ENCODE peak calls at places on chromosomes 16 and 17, in eight cellular contexts. A is colonic mucosa; P is brain microvascular endothelial cell; Y is tibial nerve; X is HCT116; J is gastrocnemius medialis; Q is aorta; R is effector memory CD4-positive, alpha-beta T cell. B is an unnamed sample.

GRCh38 chr17:44214896-44215295 is 4.6 kb downstream of the UBTF start:
- DNase-seq in P (no peak), Q (no peak), A (no peak), X (no peak), J (no peak), R (no peak), Y (no peak), B (no peak)

GRCh38 chr16:12449795-12450194 is 353.9 kb downstream of the CPPED1 start:
- DNase-seq in J (no peak), A (no peak), X (no peak), R (no peak), Q (no peak), P (peak; percentile 44), Y (no peak), B (no peak)

GRCh38 chr16:57683599-57684545 is 10.7 kb upstream of the DRC7 start:
- DNase-seq in X (no peak), Y (no peak), J (no peak), A (no peak), Q (no peak), R (no peak), P (no peak), B (no peak)

GRCh38 chr17:49717371-49717841 is 9.6 kb upstream of the SLC35B1 start:
- DNase-seq in J (peak; percentile 39), X (no peak), Q (no peak), A (no peak), R (no peak), Y (no peak), P (no peak), B (no peak)

GRCh38 chr17:17343896-17344506 is 40.8 kb downstream of the NT5M start:
- DNase-seq in R (no peak), Y (no peak), A (no peak), P (no peak), J (no peak), X (no peak), Q (peak; percentile 61), B (no peak)

GRCh38 chr17:21245703-21246102 is 7.5 kb downstream of the NATD1 start:
- DNase-seq in P (no peak), Y (no peak), R (no peak), A (no peak), J (peak; percentile 96), X (no peak), Q (no peak), B (no peak)

GRCh38 chr16:7997966-7998365 is 592.3 kb downstream of the TMEM114 start:
- DNase-seq in X (no peak), Q (no peak), R (no peak), A (no peak), J (no peak), Y (no peak), P (no peak), B (no peak)

GRCh38 chr17:7329360-7330098 is 394 bp upstream of the NEURL4 start:
- DNase-seq in A (peak; percentile 99), Y (peak; percentile 96), Q (peak; percentile 99), J (peak; percentile 99), X (peak; percentile 99), R (peak; percentile 90), P (peak; percentile 99), B (peak; percentile 98)

GRCh38 chr16:12262454-12263180 is 286.1 kb downstream of the SNX29 start:
- DNase-seq in R (no peak), X (no peak), P (no peak), Y (no peak), J (no peak), A (peak; percentile 73), Q (no peak), B (no peak)

GRCh38 chr17:33292184-33292980 is 713 bp downstream of the ASIC2 start:
- DNase-seq in Y (no peak), Q (peak; percentile 71), X (no peak), R (no peak), A (peak; percentile 62), P (no peak), J (no peak), B (no peak)

GRCh38 chr17:58319181-58320162 is 9.1 kb downstream of the TSPOAP1 start:
- DNase-seq in A (no peak), X (no peak), R (no peak), P (no peak), Y (no peak), J (no peak), Q (peak; percentile 51), B (no peak)

GRCh38 chr16:4515611-4516233 is 22.9 kb downstream of the CDIP1 start:
- DNase-seq in J (no peak), P (no peak), X (no peak), R (no peak), A (no peak), Y (no peak), Q (no peak), B (no peak)

GRCh38 chr16:11535494-11535893 is 51.2 kb downstream of the LITAF start:
- DNase-seq in P (no peak), Q (no peak), X (no peak), J (no peak), R (no peak), Y (no peak), A (no peak), B (no peak)

GRCh38 chr17:21689604-21690003 is 2.7 kb upstream of the KCNJ18 start:
- DNase-seq in X (peak; percentile 15), Q (peak; percentile 91), J (no peak), Y (no peak), P (peak; percentile 63), R (no peak), A (no peak), B (no peak)

GRCh38 chr17:40264458-40265185 is 23.1 kb upstream of the CDC6 start:
- DNase-seq in P (no peak), Y (no peak), X (no peak), R (no peak), A (no peak), Q (no peak), J (no peak), B (no peak)

GRCh38 chr16:12344577-12345343 is 368.2 kb downstream of the SNX29 start:
- DNase-seq in A (no peak), P (no peak), Q (no peak), X (no peak), Y (no peak), R (no peak), J (no peak), B (no peak)

GRCh38 chr17:16929281-16929680 is 42.6 kb downstream of the TNFRSF13B start:
- DNase-seq in A (no peak), J (no peak), R (no peak), Q (peak; percentile 33), P (no peak), X (no peak), Y (no peak), B (no peak)

DNA sequence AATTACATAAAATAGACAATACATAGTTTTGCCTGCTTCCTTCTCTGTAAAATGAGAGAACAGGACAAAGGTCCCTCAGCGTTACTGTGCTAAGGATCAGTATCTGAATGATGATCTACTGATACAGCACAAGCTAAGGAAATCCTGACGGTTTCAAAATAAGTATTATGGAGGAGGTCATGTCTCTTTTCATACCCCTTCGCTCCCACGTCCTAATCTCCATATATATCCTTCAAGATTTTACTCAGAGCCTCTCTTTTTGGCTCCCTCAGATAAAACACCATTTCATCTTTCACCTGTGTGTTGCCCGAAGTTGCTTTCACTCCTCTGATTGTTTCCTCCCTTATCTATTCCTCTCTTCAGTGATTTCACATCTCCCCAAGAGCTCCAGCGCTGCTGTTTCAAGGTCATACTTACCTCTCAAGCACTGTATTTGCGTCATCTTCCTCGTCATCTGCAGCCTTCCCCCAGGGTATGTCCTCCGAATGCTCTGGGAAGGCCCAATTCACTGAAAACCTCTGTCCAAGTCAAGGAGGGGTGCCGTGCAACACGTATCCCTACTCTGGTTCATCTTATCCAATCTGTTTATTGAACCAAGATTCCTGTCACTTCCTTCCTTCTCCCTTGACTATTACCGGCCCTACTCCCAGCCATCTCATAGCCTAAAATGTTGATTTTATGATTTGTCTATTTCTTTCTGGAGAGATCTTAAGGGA is 1.2 kb upstream of the BLTP2 start:
- DNase-seq in R (no peak), Y (no peak), X (no peak), J (no peak), Q (no peak), P (no peak), A (peak; percentile 52), B (no peak)
- H3K4me3 ChIP-seq in R (no peak overlapping the region), Y (no peak overlapping the region), X (peak overlapping the region; percentile 77), J (peak overlapping the region; percentile 91), Q (no peak overlapping the region), P (no peak overlapping the region), A (no peak overlapping the region), B (no peak overlapping the region)

GRCh38 chr17:53631486-53631885 is 191.2 kb upstream of the KIF2B start:
- DNase-seq in P (no peak), X (no peak), Y (no peak), R (no peak), A (no peak), Q (no peak), J (no peak), B (no peak)
- H3K27ac ChIP-seq in P (no peak overlapping the region), X (no peak overlapping the region), Y (no peak overlapping the region), R (no peak overlapping the region), A (no peak overlapping the region), Q (no peak overlapping the region), J (no peak overlapping the region), B (no peak overlapping the region)

DNA sequence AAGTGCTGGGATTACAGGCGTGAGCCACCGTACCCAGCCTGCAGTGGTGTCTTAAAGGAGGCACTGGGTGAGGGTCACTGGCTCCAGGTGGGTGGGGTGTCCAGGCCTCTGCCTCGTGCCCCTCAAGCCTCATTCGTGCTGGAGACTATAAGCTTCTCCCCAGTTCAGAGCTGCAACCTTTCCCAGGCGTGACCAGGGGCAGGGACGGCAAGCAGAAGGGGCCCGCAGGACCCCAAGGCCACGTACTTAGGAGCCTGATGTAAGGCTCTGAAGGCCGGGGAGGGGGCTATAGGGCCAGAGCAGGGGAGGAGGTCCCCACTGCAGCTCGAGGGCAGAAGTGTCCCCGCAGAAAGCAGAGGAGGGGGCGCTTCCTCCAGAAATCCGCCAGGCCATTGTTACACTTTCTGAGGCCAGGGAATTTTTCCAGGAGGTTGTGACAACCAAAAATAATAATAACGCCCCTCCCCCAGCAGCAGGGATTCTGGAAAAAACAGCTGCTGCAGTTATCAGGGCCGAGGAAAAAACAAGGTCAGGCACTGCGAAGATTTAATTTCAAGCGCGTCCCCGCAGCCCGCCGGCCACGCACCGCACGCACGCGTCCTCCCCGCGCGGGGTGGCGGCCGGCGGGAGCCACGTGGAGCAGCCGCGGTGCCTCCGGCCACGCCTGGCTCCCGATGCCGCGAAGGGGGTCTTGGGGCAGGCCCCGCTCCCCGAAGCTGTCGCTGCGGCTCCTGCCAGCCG is 45.7 kb upstream of the SLC38A10 start:
- DNase-seq in A (no peak), X (no peak), Y (no peak), Q (no peak), P (no peak), J (peak; percentile 58), R (no peak), B (no peak)
- H3K4me3 ChIP-seq in A (peak overlapping the region; percentile 44), X (no peak overlapping the region), Y (peak overlapping the region; percentile 37), Q (no peak overlapping the region), P (peak overlapping the region; percentile 95), J (peak overlapping the region; percentile 78), R (no peak overlapping the region), B (peak overlapping the region; percentile 80)

DNA sequence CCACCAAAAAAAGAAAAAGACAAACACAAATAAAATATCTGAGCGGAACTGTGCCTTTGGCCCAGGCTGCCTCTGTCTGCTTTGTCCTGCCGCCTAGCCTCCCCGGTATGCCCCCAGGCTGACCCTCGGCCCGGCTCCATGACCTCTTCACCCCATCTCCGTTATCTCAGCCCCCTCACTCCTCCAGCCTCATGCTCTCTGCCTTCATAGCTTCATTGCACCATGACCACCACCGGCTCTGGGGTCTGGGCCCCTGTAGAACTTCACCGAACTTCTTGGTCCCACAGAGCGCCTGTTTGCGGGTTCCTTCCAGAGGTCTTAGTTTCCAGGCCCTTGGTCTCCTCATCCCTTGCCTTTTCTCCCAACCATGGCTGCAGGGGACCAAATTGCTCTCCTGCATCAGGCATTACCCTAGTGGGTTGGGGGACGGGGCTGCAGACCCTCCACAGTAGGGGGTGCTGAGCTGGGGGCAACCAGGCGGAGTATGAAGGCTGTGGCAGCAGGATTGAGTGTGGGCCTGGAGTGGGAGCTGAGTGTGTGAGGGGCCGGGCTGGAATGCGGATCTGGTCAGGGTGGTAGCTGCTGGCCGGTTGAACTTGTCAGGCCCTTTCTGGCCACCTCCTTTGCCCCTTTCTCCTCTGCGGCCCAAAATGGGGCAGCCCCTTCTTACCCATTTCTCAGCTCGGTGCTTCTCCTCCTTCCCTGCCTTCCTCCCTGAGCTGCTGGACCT is 6.9 kb downstream of the HIRIP3 start:
- DNase-seq in J (no peak), A (no peak), Q (peak; percentile 70), X (no peak), P (no peak), R (no peak), Y (no peak), B (no peak)
- H3K27ac ChIP-seq in J (no peak overlapping the region), A (no peak overlapping the region), Q (no peak overlapping the region), X (peak overlapping the region; percentile 11), P (no peak overlapping the region), R (no peak overlapping the region), Y (no peak overlapping the region), B (no peak overlapping the region)